ENCODE peak calls at places on chromosomes 5 and 9, in four cellular contexts. One of them, this sample, is unnamed.

GRCh38 chr9:98369471-98369870 is 114.0 kb upstream of the TBC1D2 start:
- DNase-seq in iPS-NIHi11: no peak
- DNase-seq in anterior cingulate cortex: no peak
- DNase-seq in AML-193: no peak
- DNase-seq in this sample: no peak

GRCh38 chr9:37935106-37935505 is 31.2 kb upstream of the SLC25A51 start:
- DNase-seq in iPS-NIHi11: no peak
- DNase-seq in anterior cingulate cortex: no peak
- DNase-seq in AML-193: no peak
- DNase-seq in this sample: no peak

GRCh38 chr9:119164716-119165115 is 204.5 kb downstream of the BRINP1 start:
- DNase-seq in anterior cingulate cortex: no peak
- DNase-seq in iPS-NIHi11: no peak
- DNase-seq in AML-193: no peak
- DNase-seq in this sample: no peak

GRCh38 chr5:137752873-137753226 is 1.3 kb downstream of the HNRNPA0 start:
- DNase-seq in iPS-NIHi11: peak
- DNase-seq in AML-193: peak
- DNase-seq in anterior cingulate cortex: no peak
- DNase-seq in this sample: no peak

GRCh38 chr5:133843911-133844310 is 124.5 kb downstream of the C5orf15 start:
- DNase-seq in iPS-NIHi11: no peak
- DNase-seq in AML-193: no peak
- DNase-seq in anterior cingulate cortex: no peak
- DNase-seq in this sample: no peak

GRCh38 chr9:81687521-81688261 is 1.7 kb downstream of the TLE1 start:
- DNase-seq in anterior cingulate cortex: no peak
- DNase-seq in iPS-NIHi11: peak
- DNase-seq in AML-193: no peak
- DNase-seq in this sample: no peak

GRCh38 chr9:97755618-97756267 is 58.6 kb upstream of the XPA start:
- DNase-seq in iPS-NIHi11: no peak
- DNase-seq in anterior cingulate cortex: no peak
- DNase-seq in AML-193: no peak
- DNase-seq in this sample: no peak

GRCh38 chr5:777756-778161 is 6.8 kb downstream of the ZDHHC11B start:
- DNase-seq in anterior cingulate cortex: no peak
- DNase-seq in AML-193: no peak
- DNase-seq in iPS-NIHi11: peak
- DNase-seq in this sample: no peak

GRCh38 chr5:95261369-95262175 is 23.3 kb downstream of the MCTP1 start:
- DNase-seq in anterior cingulate cortex: no peak
- DNase-seq in AML-193: peak
- DNase-seq in iPS-NIHi11: no peak
- DNase-seq in this sample: no peak

GRCh38 chr5:10607023-10607665 is 43.3 kb downstream of the ANKRD33B start:
- DNase-seq in iPS-NIHi11: peak
- DNase-seq in anterior cingulate cortex: no peak
- DNase-seq in AML-193: peak
- DNase-seq in this sample: no peak

GRCh38 chr9:106451223-106451622 is 411.7 kb upstream of the ZNF462 start:
- DNase-seq in iPS-NIHi11: no peak
- DNase-seq in AML-193: no peak
- DNase-seq in anterior cingulate cortex: no peak
- DNase-seq in this sample: no peak

GRCh38 chr9:92763721-92764380 is 782 bp downstream of the BICD2 start:
- DNase-seq in anterior cingulate cortex: no peak
- DNase-seq in iPS-NIHi11: peak
- DNase-seq in AML-193: peak
- DNase-seq in this sample: no peak

GRCh38 chr9:73869261-73869660 is 627.9 kb upstream of the RORB start:
- DNase-seq in AML-193: peak
- DNase-seq in iPS-NIHi11: peak
- DNase-seq in anterior cingulate cortex: no peak
- DNase-seq in this sample: no peak

GRCh38 chr5:77893225-77893860 is 117.2 kb upstream of the TBCA start:
- DNase-seq in iPS-NIHi11: peak
- DNase-seq in anterior cingulate cortex: no peak
- DNase-seq in AML-193: peak
- DNase-seq in this sample: no peak

GRCh38 chr5:115838885-115839518 is 2.4 kb downstream of the ATG12 start:
- DNase-seq in AML-193: peak
- DNase-seq in iPS-NIHi11: peak
- DNase-seq in anterior cingulate cortex: no peak
- DNase-seq in this sample: no peak

GRCh38 chr5:60959156-60959555 is 14.2 kb downstream of the NDUFAF2 start:
- DNase-seq in iPS-NIHi11: no peak
- DNase-seq in AML-193: peak
- DNase-seq in anterior cingulate cortex: no peak
- DNase-seq in this sample: no peak

GRCh38 chr5:11785771-11786342 is 118.4 kb downstream of the CTNND2 start:
- DNase-seq in AML-193: no peak
- DNase-seq in iPS-NIHi11: no peak
- DNase-seq in anterior cingulate cortex: no peak
- DNase-seq in this sample: no peak

GRCh38 chr9:114499528-114499927 is 5.7 kb downstream of the WHRN start:
- DNase-seq in iPS-NIHi11: no peak
- DNase-seq in AML-193: no peak
- DNase-seq in anterior cingulate cortex: no peak
- DNase-seq in this sample: no peak

This sample was measured in iPS DF 19.7.